ENCODE peak calls at places on chromosomes 5 and 9, in four cellular contexts. A, K, L and F are unnamed samples.

GRCh38 chr5:91189480-91190332 is 193.4 kb downstream of the ARRDC3 start:
- DNase-seq in A (peak; percentile 85), L (no peak), K (no peak), F (peak; percentile 87)

GRCh38 chr5:137743031-137743640 is 7.2 kb upstream of the KLHL3 start:
- DNase-seq in K (peak; percentile 26), L (no peak), A (peak; percentile 77), F (peak; percentile 72)

GRCh38 chr9:21316860-21317259 is 11.7 kb upstream of the IFNA5 start:
- DNase-seq in K (no peak), A (no peak), L (no peak), F (no peak)

GRCh38 chr9:3751125-3751758 is 225.4 kb upstream of the RFX3 start:
- DNase-seq in K (no peak), A (peak; percentile 10), L (no peak), F (no peak)

GRCh38 chr5:175444060-175444904 is at the start of gene DRD1:
- DNase-seq in K (peak; percentile 61), L (no peak), A (peak; percentile 21), F (peak; percentile 20)

GRCh38 chr9:94563548-94563947 is 8.7 kb downstream of the PCAT7 start:
- DNase-seq in A (no peak), L (no peak), K (no peak), F (no peak)

GRCh38 chr5:124825983-124826337 is 79.5 kb upstream of the ZNF608 start:
- DNase-seq in K (no peak), A (no peak), L (no peak), F (no peak)

GRCh38 chr5:119943148-119943547 is 313.8 kb downstream of the FAM170A start:
- DNase-seq in K (no peak), A (peak; percentile 28), L (no peak), F (peak; percentile 11)

GRCh38 chr9:108087781-108088180 is 598.2 kb upstream of the KLF4 start:
- DNase-seq in L (no peak), A (no peak), K (no peak), F (no peak)

GRCh38 chr9:135045264-135046155 is 42.0 kb upstream of the OLFM1 start:
- DNase-seq in L (no peak), K (no peak), A (no peak), F (no peak)

GRCh38 chr9:13380903-13381302 is 101.4 kb upstream of the MPDZ start:
- DNase-seq in A (no peak), K (no peak), L (no peak), F (no peak)

GRCh38 chr9:124040935-124041816 is 29.6 kb downstream of the LHX2 start:
- DNase-seq in K (peak; percentile 88), A (no peak), L (no peak), F (peak; percentile 28)

GRCh38 chr9:27785714-27786100 is 212.4 kb upstream of the C9orf72 start:
- DNase-seq in K (no peak), L (peak; percentile 23), A (no peak), F (no peak)

GRCh38 chr5:73901045-73901444 is 275.0 kb downstream of the ARHGEF28 start:
- DNase-seq in A (peak; percentile 86), K (no peak), L (no peak), F (no peak)

GRCh38 chr5:124745367-124746251 is 830 bp downstream of the ZNF608 start:
- DNase-seq in L (no peak), K (no peak), A (peak; percentile 51), F (peak; percentile 71)

GRCh38 chr5:16733597-16733996 is 116.8 kb upstream of the RETREG1 start:
- DNase-seq in A (no peak), K (no peak), L (no peak), F (no peak)

GRCh38 chr9:5643005-5643624 is 14.2 kb downstream of the RIC1 start:
- DNase-seq in A (peak; percentile 76), K (no peak), L (no peak), F (no peak)

GRCh38 chr9:3848445-3849114 is 322.8 kb upstream of the RFX3 start:
- DNase-seq in K (no peak), L (no peak), A (peak; percentile 34), F (peak; percentile 7)

GRCh38 chr9:69130456-69131441 is 43.3 kb upstream of the TJP2 start:
- DNase-seq in K (no peak), A (peak; percentile 90), L (no peak), F (peak; percentile 76)

GRCh38 chr9:124442826-124443225 is 7.4 kb upstream of the ADGRD2 start:
- DNase-seq in A (no peak), K (no peak), L (no peak), F (no peak)

GRCh38 chr9:36407122-36407723 is 7.2 kb upstream of the RNF38 start:
- DNase-seq in L (peak; percentile 25), A (peak; percentile 65), K (peak; percentile 25), F (peak; percentile 71)

GRCh38 chr5:3605298-3606010 is 9.8 kb downstream of the IRX1 start:
- DNase-seq in A (no peak), K (no peak), L (no peak), F (no peak)

GRCh38 chr5:135821061-135821781 is 13.2 kb upstream of the SLC25A48 start:
- DNase-seq in L (no peak), A (no peak), K (no peak), F (no peak)

GRCh38 chr5:174518512-174518911 is 205.9 kb upstream of the MSX2 start:
- DNase-seq in K (no peak), A (peak; percentile 56), L (no peak), F (no peak)

GRCh38 chr5:171469336-171469735 is 49.9 kb downstream of the FGF18 start:
- DNase-seq in L (no peak), A (no peak), K (no peak), F (no peak)

GRCh38 chr5:60357302-60357701 is 342.7 kb downstream of the DEPDC1B start:
- DNase-seq in K (no peak), A (no peak), L (no peak), F (no peak)

GRCh38 chr5:63089147-63089546 is 510.5 kb downstream of the LRRC70 start:
- DNase-seq in A (no peak), L (no peak), K (no peak), F (no peak)

GRCh38 chr5:134794136-134794535 is 35.6 kb downstream of the DDX46 start:
- DNase-seq in A (peak; percentile 16), K (no peak), L (no peak), F (peak; percentile 7)

GRCh38 chr5:89769975-89770374 is 639.6 kb downstream of the CETN3 start:
- DNase-seq in L (no peak), A (peak; percentile 1), K (no peak), F (peak; percentile 31)
- TF ChIP-seq FOS in L (no peak), A (no peak), K (no peak), F (no peak)

GRCh38 chr9:132645711-132646110 is 24.1 kb downstream of the DDX31 start:
- DNase-seq in A (no peak), L (no peak), K (no peak), F (no peak)
- TF ChIP-seq FOS in A (no peak), L (no peak), K (no peak), F (no peak)

GRCh38 chr5:146538441-146538840 is 22.5 kb upstream of the GPR151 start:
- DNase-seq in K (no peak), A (no peak), L (no peak), F (no peak)

GRCh38 chr5:146544232-146544631 is 28.2 kb upstream of the GPR151 start:
- DNase-seq in K (no peak), L (no peak), A (no peak), F (no peak)

GRCh38 chr5:146539973-146540372 is 24.0 kb upstream of the GPR151 start:
- DNase-seq in A (no peak), L (no peak), K (no peak), F (no peak)

GRCh38 chr5:146540421-146540820 is 24.4 kb upstream of the GPR151 start:
- DNase-seq in K (no peak), L (no peak), A (peak; percentile 13), F (no peak)

DNA sequence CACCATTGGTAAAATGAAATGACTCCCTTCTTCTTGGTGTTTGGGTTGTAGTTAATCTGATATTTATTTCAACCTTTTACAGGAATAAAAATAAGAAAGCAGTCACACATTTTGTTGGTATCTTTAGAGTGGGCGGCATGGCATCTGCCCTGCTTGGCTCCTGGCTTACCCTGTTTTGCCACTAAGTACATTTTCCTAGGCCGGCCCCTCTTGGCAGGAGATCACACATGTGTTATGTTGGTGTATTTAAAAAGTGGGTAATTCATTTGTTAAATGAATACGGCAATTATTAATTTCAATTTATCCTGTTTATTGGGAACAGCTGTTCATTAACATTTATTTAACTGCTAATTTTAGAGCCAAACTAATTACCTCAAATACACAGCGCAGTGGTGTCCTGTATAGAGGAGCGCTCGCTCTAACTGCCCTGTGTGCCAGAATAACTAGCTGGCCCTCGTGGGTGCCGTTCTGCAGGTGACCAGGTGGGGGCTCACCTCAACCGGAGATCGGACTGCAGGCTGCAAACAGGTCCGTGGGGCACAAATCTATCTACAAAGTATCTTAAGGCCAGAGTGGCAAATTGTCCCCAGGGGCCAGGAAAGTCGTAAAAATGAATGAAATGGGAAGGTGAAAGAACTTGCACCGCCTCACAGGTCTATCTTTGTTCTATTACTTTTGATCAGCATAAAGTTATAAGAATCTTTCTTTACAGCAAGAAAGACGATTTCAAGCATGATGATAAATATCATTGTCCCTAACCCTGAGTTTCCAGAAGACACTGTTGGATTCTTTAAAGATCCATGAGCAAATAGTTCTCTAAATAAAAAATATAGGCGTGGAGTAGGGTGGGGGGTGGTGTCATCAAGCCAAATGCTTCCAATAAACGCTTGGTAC is 26.2 kb upstream of the GPR151 start:
- DNase-seq in A (peak; percentile 47), L (no peak), K (peak; percentile 75), F (peak; percentile 66)
- TF ChIP-seq FOS in A (no peak), L (no peak), K (no peak), F (no peak)

GRCh38 chr9:72353455-72354116 is 11.4 kb downstream of the ZFAND5 start:
- DNase-seq in K (no peak), L (no peak), A (no peak), F (no peak)

GRCh38 chr9:72354704-72355103 is 10.3 kb downstream of the ZFAND5 start:
- DNase-seq in K (no peak), L (no peak), A (no peak), F (no peak)

GRCh38 chr9:72355153-72355552 is 9.9 kb downstream of the ZFAND5 start:
- DNase-seq in K (no peak), A (no peak), L (no peak), F (no peak)

GRCh38 chr9:72352911-72353388 is 12.1 kb downstream of the ZFAND5 start:
- DNase-seq in K (no peak), A (peak; percentile 42), L (no peak), F (no peak)

DNA sequence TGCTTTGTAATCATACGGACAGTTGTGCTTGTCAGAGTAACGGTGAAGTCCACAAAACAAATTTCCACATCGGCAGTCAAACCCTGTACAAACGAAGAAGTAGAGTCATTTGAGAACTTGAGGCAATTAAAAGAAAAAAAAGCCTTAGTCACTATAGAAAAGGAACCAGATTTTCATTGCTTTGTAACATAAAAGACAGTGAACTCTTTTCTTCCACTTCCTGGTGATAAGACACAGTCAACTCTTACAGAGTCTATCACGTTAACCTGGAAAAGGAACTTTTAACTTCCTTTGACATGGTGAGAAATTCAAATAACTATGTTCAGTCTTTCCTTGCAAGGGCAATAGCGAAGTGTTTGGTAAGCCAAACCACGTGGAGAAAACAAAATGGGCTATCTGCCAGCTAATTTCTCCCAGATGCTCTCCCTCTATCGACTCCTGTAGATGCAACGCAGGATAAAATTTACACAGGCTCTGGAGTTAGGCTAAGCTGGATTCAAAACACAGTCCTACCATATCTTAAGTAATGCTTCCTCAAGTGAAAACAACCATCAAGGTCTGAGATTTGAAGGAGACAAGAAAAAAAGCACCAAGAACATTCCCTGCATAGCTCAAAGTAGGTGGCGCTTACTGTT is 8.9 kb downstream of the ZFAND5 start:
- DNase-seq in A (no peak), L (no peak), K (no peak), F (no peak)
- TF ChIP-seq FOS in A (no peak), L (no peak), K (no peak), F (no peak)